ENCODE peak calls at places on chromosomes 1 and 21, in seven cellular contexts. One of them, this sample, is unnamed.

GRCh38 chr1:66685670-66686069 is 66.6 kb upstream of the DYNLT5 start:
- DNase-seq in colonic mucosa: no peak
- DNase-seq in neural crest cell: no peak
- DNase-seq in cardiac fibroblast: peak; percentile 45
- DNase-seq in cardiac muscle cell: no peak
- DNase-seq in RWPE1: no peak
- DNase-seq in activated T-cell treated with anti-CD3 and anti-CD28 coated beads, Interleukin-2, amount 50 U/mL, for 72 hours: no peak
- DNase-seq in this sample: no peak

GRCh38 chr21:33541105-33541711 is 709 bp downstream of the GART start:
- DNase-seq in cardiac fibroblast: peak; percentile 37
- DNase-seq in RWPE1: no peak
- DNase-seq in cardiac muscle cell: no peak
- DNase-seq in colonic mucosa: peak; percentile 31
- DNase-seq in activated T-cell treated with anti-CD3 and anti-CD28 coated beads, Interleukin-2, amount 50 U/mL, for 72 hours: no peak
- DNase-seq in neural crest cell: no peak
- DNase-seq in this sample: no peak

GRCh38 chr1:170448661-170449158 is 83.3 kb upstream of the GORAB start:
- DNase-seq in colonic mucosa: no peak
- DNase-seq in cardiac muscle cell: no peak
- DNase-seq in RWPE1: no peak
- DNase-seq in cardiac fibroblast: no peak
- DNase-seq in activated T-cell treated with anti-CD3 and anti-CD28 coated beads, Interleukin-2, amount 50 U/mL, for 72 hours: no peak
- DNase-seq in neural crest cell: no peak
- DNase-seq in this sample: no peak

GRCh38 chr1:108814343-108815125 is 42.4 kb downstream of the AKNAD1 start:
- DNase-seq in cardiac muscle cell: no peak
- DNase-seq in RWPE1: no peak
- DNase-seq in neural crest cell: no peak
- DNase-seq in cardiac fibroblast: peak; percentile 29
- DNase-seq in activated T-cell treated with anti-CD3 and anti-CD28 coated beads, Interleukin-2, amount 50 U/mL, for 72 hours: no peak
- DNase-seq in colonic mucosa: peak; percentile 33
- DNase-seq in this sample: no peak

GRCh38 chr21:38170283-38170682 is 86.5 kb upstream of the KCNJ15 start:
- DNase-seq in colonic mucosa: no peak
- DNase-seq in neural crest cell: no peak
- DNase-seq in cardiac muscle cell: no peak
- DNase-seq in activated T-cell treated with anti-CD3 and anti-CD28 coated beads, Interleukin-2, amount 50 U/mL, for 72 hours: peak; percentile 7
- DNase-seq in cardiac fibroblast: peak; percentile 59
- DNase-seq in RWPE1: peak; percentile 27
- DNase-seq in this sample: peak; percentile 47

GRCh38 chr1:204435246-204435885 is 23.7 kb upstream of the PPP1R15B start:
- DNase-seq in RWPE1: no peak
- DNase-seq in activated T-cell treated with anti-CD3 and anti-CD28 coated beads, Interleukin-2, amount 50 U/mL, for 72 hours: no peak
- DNase-seq in colonic mucosa: no peak
- DNase-seq in cardiac muscle cell: no peak
- DNase-seq in cardiac fibroblast: peak; percentile 79
- DNase-seq in neural crest cell: no peak
- DNase-seq in this sample: no peak

GRCh38 chr1:240084337-240084736 is 7.3 kb upstream of the FMN2 start:
- DNase-seq in colonic mucosa: no peak
- DNase-seq in RWPE1: no peak
- DNase-seq in cardiac muscle cell: no peak
- DNase-seq in cardiac fibroblast: no peak
- DNase-seq in neural crest cell: no peak
- DNase-seq in activated T-cell treated with anti-CD3 and anti-CD28 coated beads, Interleukin-2, amount 50 U/mL, for 72 hours: no peak
- DNase-seq in this sample: no peak

GRCh38 chr1:153919879-153920852 is 2.6 kb downstream of the GATAD2B start:
- DNase-seq in colonic mucosa: no peak
- DNase-seq in activated T-cell treated with anti-CD3 and anti-CD28 coated beads, Interleukin-2, amount 50 U/mL, for 72 hours: no peak
- DNase-seq in cardiac fibroblast: peak; percentile 41
- DNase-seq in neural crest cell: no peak
- DNase-seq in RWPE1: peak; percentile 5
- DNase-seq in cardiac muscle cell: peak; percentile 71
- DNase-seq in this sample: no peak

GRCh38 chr1:234987415-234988159 is 141.1 kb downstream of the TOMM20 start:
- DNase-seq in cardiac muscle cell: peak; percentile 50
- DNase-seq in cardiac fibroblast: peak; percentile 88
- DNase-seq in activated T-cell treated with anti-CD3 and anti-CD28 coated beads, Interleukin-2, amount 50 U/mL, for 72 hours: no peak
- DNase-seq in RWPE1: peak; percentile 29
- DNase-seq in neural crest cell: no peak
- DNase-seq in colonic mucosa: peak; percentile 57
- DNase-seq in this sample: no peak

GRCh38 chr1:13617773-13618172 is 34.1 kb downstream of the PDPN start:
- DNase-seq in cardiac fibroblast: no peak
- DNase-seq in RWPE1: no peak
- DNase-seq in activated T-cell treated with anti-CD3 and anti-CD28 coated beads, Interleukin-2, amount 50 U/mL, for 72 hours: no peak
- DNase-seq in colonic mucosa: no peak
- DNase-seq in neural crest cell: no peak
- DNase-seq in cardiac muscle cell: no peak
- DNase-seq in this sample: no peak

GRCh38 chr1:58968360-58968952 is 184.6 kb upstream of the JUN start:
- DNase-seq in cardiac muscle cell: peak; percentile 21
- DNase-seq in neural crest cell: no peak
- DNase-seq in activated T-cell treated with anti-CD3 and anti-CD28 coated beads, Interleukin-2, amount 50 U/mL, for 72 hours: peak; percentile 16
- DNase-seq in colonic mucosa: peak; percentile 53
- DNase-seq in cardiac fibroblast: peak; percentile 66
- DNase-seq in RWPE1: no peak
- DNase-seq in this sample: peak; percentile 5

GRCh38 chr1:180231506-180232420 is 1.7 kb downstream of the LHX4 start:
- DNase-seq in colonic mucosa: peak; percentile 37
- DNase-seq in cardiac fibroblast: peak; percentile 62
- DNase-seq in RWPE1: no peak
- DNase-seq in cardiac muscle cell: peak; percentile 47
- DNase-seq in neural crest cell: no peak
- DNase-seq in activated T-cell treated with anti-CD3 and anti-CD28 coated beads, Interleukin-2, amount 50 U/mL, for 72 hours: peak; percentile 48
- DNase-seq in this sample: no peak

GRCh38 chr1:174815036-174815435 is 184.7 kb upstream of the CACYBP start:
- DNase-seq in RWPE1: peak; percentile 91
- DNase-seq in cardiac fibroblast: peak; percentile 68
- DNase-seq in cardiac muscle cell: no peak
- DNase-seq in activated T-cell treated with anti-CD3 and anti-CD28 coated beads, Interleukin-2, amount 50 U/mL, for 72 hours: peak; percentile 45
- DNase-seq in colonic mucosa: no peak
- DNase-seq in neural crest cell: no peak
- DNase-seq in this sample: no peak

GRCh38 chr1:14345925-14346550 is 252.4 kb upstream of the KAZN start:
- DNase-seq in cardiac fibroblast: peak; percentile 2
- DNase-seq in RWPE1: no peak
- DNase-seq in cardiac muscle cell: no peak
- DNase-seq in activated T-cell treated with anti-CD3 and anti-CD28 coated beads, Interleukin-2, amount 50 U/mL, for 72 hours: no peak
- DNase-seq in colonic mucosa: no peak
- DNase-seq in neural crest cell: no peak
- DNase-seq in this sample: no peak

GRCh38 chr1:184649500-184649899 is 105.2 kb downstream of the EDEM3 start:
- DNase-seq in RWPE1: no peak
- DNase-seq in neural crest cell: no peak
- DNase-seq in cardiac fibroblast: peak; percentile 46
- DNase-seq in colonic mucosa: no peak
- DNase-seq in cardiac muscle cell: no peak
- DNase-seq in activated T-cell treated with anti-CD3 and anti-CD28 coated beads, Interleukin-2, amount 50 U/mL, for 72 hours: no peak
- DNase-seq in this sample: no peak

GRCh38 chr21:25898671-25899070 is 163.9 kb downstream of the GABPA start:
- DNase-seq in cardiac muscle cell: no peak
- DNase-seq in neural crest cell: no peak
- DNase-seq in colonic mucosa: no peak
- DNase-seq in activated T-cell treated with anti-CD3 and anti-CD28 coated beads, Interleukin-2, amount 50 U/mL, for 72 hours: no peak
- DNase-seq in cardiac fibroblast: peak; percentile 49
- DNase-seq in RWPE1: no peak
- DNase-seq in this sample: no peak

GRCh38 chr1:64745986-64746940 is 1.4 kb downstream of the RAVER2 start:
- DNase-seq in cardiac fibroblast: no peak
- DNase-seq in colonic mucosa: peak; percentile 46
- DNase-seq in neural crest cell: no peak
- DNase-seq in activated T-cell treated with anti-CD3 and anti-CD28 coated beads, Interleukin-2, amount 50 U/mL, for 72 hours: no peak
- DNase-seq in cardiac muscle cell: no peak
- DNase-seq in RWPE1: no peak
- DNase-seq in this sample: no peak

GRCh38 chr1:44609768-44610526 is 64.3 kb downstream of the TMEM53 start:
- DNase-seq in activated T-cell treated with anti-CD3 and anti-CD28 coated beads, Interleukin-2, amount 50 U/mL, for 72 hours: no peak
- DNase-seq in cardiac fibroblast: no peak
- DNase-seq in neural crest cell: no peak
- DNase-seq in cardiac muscle cell: no peak
- DNase-seq in RWPE1: no peak
- DNase-seq in colonic mucosa: no peak
- DNase-seq in this sample: no peak

GRCh38 chr1:53369761-53370160 is 41.9 kb upstream of the LRP8 start:
- DNase-seq in cardiac muscle cell: no peak
- DNase-seq in colonic mucosa: no peak
- DNase-seq in RWPE1: no peak
- DNase-seq in neural crest cell: no peak
- DNase-seq in cardiac fibroblast: no peak
- DNase-seq in activated T-cell treated with anti-CD3 and anti-CD28 coated beads, Interleukin-2, amount 50 U/mL, for 72 hours: no peak
- DNase-seq in this sample: no peak

GRCh38 chr1:84853743-84854721 is 39.0 kb downstream of the LPAR3 start:
- DNase-seq in RWPE1: peak; percentile 88
- DNase-seq in neural crest cell: no peak
- DNase-seq in activated T-cell treated with anti-CD3 and anti-CD28 coated beads, Interleukin-2, amount 50 U/mL, for 72 hours: peak; percentile 53
- DNase-seq in cardiac muscle cell: no peak
- DNase-seq in colonic mucosa: peak; percentile 36
- DNase-seq in cardiac fibroblast: peak; percentile 96
- DNase-seq in this sample: no peak

GRCh38 chr1:81304187-81304586 is 496.5 kb upstream of the ADGRL2 start:
- DNase-seq in cardiac muscle cell: no peak
- DNase-seq in cardiac fibroblast: peak; percentile 68
- DNase-seq in RWPE1: peak; percentile 70
- DNase-seq in activated T-cell treated with anti-CD3 and anti-CD28 coated beads, Interleukin-2, amount 50 U/mL, for 72 hours: no peak
- DNase-seq in neural crest cell: no peak
- DNase-seq in colonic mucosa: no peak
- DNase-seq in this sample: no peak

GRCh38 chr1:111618953-111619634 is 495 bp upstream of the RAP1A start:
- DNase-seq in colonic mucosa: no peak
- DNase-seq in neural crest cell: peak; percentile 2
- DNase-seq in cardiac muscle cell: no peak
- DNase-seq in cardiac fibroblast: no peak
- DNase-seq in activated T-cell treated with anti-CD3 and anti-CD28 coated beads, Interleukin-2, amount 50 U/mL, for 72 hours: no peak
- DNase-seq in RWPE1: no peak
- DNase-seq in this sample: no peak

GRCh38 chr1:206654826-206655225 is 19.5 kb downstream of the DYRK3 start:
- DNase-seq in RWPE1: no peak
- DNase-seq in activated T-cell treated with anti-CD3 and anti-CD28 coated beads, Interleukin-2, amount 50 U/mL, for 72 hours: no peak
- DNase-seq in neural crest cell: no peak
- DNase-seq in colonic mucosa: no peak
- DNase-seq in cardiac fibroblast: peak; percentile 33
- DNase-seq in cardiac muscle cell: no peak
- DNase-seq in this sample: no peak

GRCh38 chr1:65141394-65141793 is 6.6 kb upstream of the AK4 start:
- DNase-seq in neural crest cell: no peak
- DNase-seq in colonic mucosa: peak; percentile 55
- DNase-seq in activated T-cell treated with anti-CD3 and anti-CD28 coated beads, Interleukin-2, amount 50 U/mL, for 72 hours: no peak
- DNase-seq in cardiac muscle cell: no peak
- DNase-seq in RWPE1: peak; percentile 50
- DNase-seq in cardiac fibroblast: peak; percentile 68
- DNase-seq in this sample: no peak

GRCh38 chr1:44090409-44091252 is 28.0 kb upstream of the KLF17 start:
- DNase-seq in neural crest cell: no peak
- DNase-seq in colonic mucosa: no peak
- DNase-seq in cardiac fibroblast: no peak
- DNase-seq in activated T-cell treated with anti-CD3 and anti-CD28 coated beads, Interleukin-2, amount 50 U/mL, for 72 hours: no peak
- DNase-seq in RWPE1: no peak
- DNase-seq in cardiac muscle cell: no peak
- DNase-seq in this sample: no peak

GRCh38 chr1:26468911-26469310 is 3.3 kb upstream of the HMGN2 start:
- DNase-seq in colonic mucosa: peak; percentile 74
- DNase-seq in neural crest cell: no peak
- DNase-seq in RWPE1: no peak
- DNase-seq in cardiac fibroblast: no peak
- DNase-seq in activated T-cell treated with anti-CD3 and anti-CD28 coated beads, Interleukin-2, amount 50 U/mL, for 72 hours: no peak
- DNase-seq in cardiac muscle cell: no peak
- DNase-seq in this sample: peak; percentile 76

GRCh38 chr1:169945171-169945570 is 51.5 kb upstream of the SCYL3 start:
- DNase-seq in neural crest cell: no peak
- DNase-seq in RWPE1: no peak
- DNase-seq in cardiac fibroblast: no peak
- DNase-seq in colonic mucosa: no peak
- DNase-seq in activated T-cell treated with anti-CD3 and anti-CD28 coated beads, Interleukin-2, amount 50 U/mL, for 72 hours: no peak
- DNase-seq in cardiac muscle cell: no peak
- DNase-seq in this sample: no peak

GRCh38 chr1:184576822-184577790 is 177.6 kb downstream of the EDEM3 start:
- DNase-seq in RWPE1: no peak
- DNase-seq in neural crest cell: no peak
- DNase-seq in cardiac fibroblast: no peak
- DNase-seq in colonic mucosa: no peak
- DNase-seq in cardiac muscle cell: no peak
- DNase-seq in activated T-cell treated with anti-CD3 and anti-CD28 coated beads, Interleukin-2, amount 50 U/mL, for 72 hours: no peak
- DNase-seq in this sample: no peak

GRCh38 chr1:207996632-207997031 is 85.7 kb upstream of the CD34 start:
- DNase-seq in RWPE1: no peak
- DNase-seq in colonic mucosa: no peak
- DNase-seq in cardiac fibroblast: no peak
- DNase-seq in neural crest cell: no peak
- DNase-seq in cardiac muscle cell: no peak
- DNase-seq in activated T-cell treated with anti-CD3 and anti-CD28 coated beads, Interleukin-2, amount 50 U/mL, for 72 hours: no peak
- DNase-seq in this sample: no peak

GRCh38 chr1:181607524-181607923 is 124.2 kb downstream of the CACNA1E start:
- DNase-seq in activated T-cell treated with anti-CD3 and anti-CD28 coated beads, Interleukin-2, amount 50 U/mL, for 72 hours: no peak
- DNase-seq in cardiac fibroblast: no peak
- DNase-seq in RWPE1: no peak
- DNase-seq in cardiac muscle cell: no peak
- DNase-seq in colonic mucosa: no peak
- DNase-seq in neural crest cell: no peak
- DNase-seq in this sample: no peak

GRCh38 chr1:216221260-216221700 is 202.0 kb downstream of the USH2A start:
- DNase-seq in cardiac fibroblast: peak; percentile 78
- DNase-seq in activated T-cell treated with anti-CD3 and anti-CD28 coated beads, Interleukin-2, amount 50 U/mL, for 72 hours: peak; percentile 1
- DNase-seq in cardiac muscle cell: peak; percentile 82
- DNase-seq in colonic mucosa: peak; percentile 57
- DNase-seq in neural crest cell: peak; percentile 51
- DNase-seq in RWPE1: peak; percentile 34
- DNase-seq in this sample: peak; percentile 81

GRCh38 chr1:172476218-172476811 is 32.4 kb upstream of the PIGC start:
- DNase-seq in activated T-cell treated with anti-CD3 and anti-CD28 coated beads, Interleukin-2, amount 50 U/mL, for 72 hours: no peak
- DNase-seq in cardiac muscle cell: peak; percentile 62
- DNase-seq in cardiac fibroblast: no peak
- DNase-seq in neural crest cell: no peak
- DNase-seq in RWPE1: peak; percentile 78
- DNase-seq in colonic mucosa: no peak
- DNase-seq in this sample: no peak

GRCh38 chr21:39685991-39686390 is 59.0 kb upstream of the IGSF5 start:
- DNase-seq in colonic mucosa: no peak
- DNase-seq in activated T-cell treated with anti-CD3 and anti-CD28 coated beads, Interleukin-2, amount 50 U/mL, for 72 hours: no peak
- DNase-seq in cardiac muscle cell: no peak
- DNase-seq in cardiac fibroblast: no peak
- DNase-seq in RWPE1: no peak
- DNase-seq in neural crest cell: no peak
- DNase-seq in this sample: no peak

GRCh38 chr21:44485254-44485793 is 30.0 kb downstream of the LRRC3 start:
- DNase-seq in cardiac muscle cell: peak; percentile 74
- DNase-seq in neural crest cell: peak; percentile 65
- DNase-seq in RWPE1: no peak
- DNase-seq in activated T-cell treated with anti-CD3 and anti-CD28 coated beads, Interleukin-2, amount 50 U/mL, for 72 hours: peak; percentile 69
- DNase-seq in colonic mucosa: peak; percentile 33
- DNase-seq in cardiac fibroblast: peak; percentile 51
- DNase-seq in this sample: peak; percentile 80

GRCh38 chr21:32426592-32427051 is 14.1 kb downstream of the EVA1C start:
- DNase-seq in activated T-cell treated with anti-CD3 and anti-CD28 coated beads, Interleukin-2, amount 50 U/mL, for 72 hours: no peak
- DNase-seq in neural crest cell: no peak
- DNase-seq in RWPE1: peak; percentile 41
- DNase-seq in cardiac muscle cell: no peak
- DNase-seq in cardiac fibroblast: peak; percentile 78
- DNase-seq in colonic mucosa: no peak
- DNase-seq in this sample: no peak

GRCh38 chr1:3463013-3463385 is 8.5 kb downstream of the ARHGEF16 start:
- DNase-seq in colonic mucosa: no peak
- DNase-seq in neural crest cell: no peak
- DNase-seq in cardiac muscle cell: no peak
- DNase-seq in cardiac fibroblast: no peak
- DNase-seq in RWPE1: no peak
- DNase-seq in activated T-cell treated with anti-CD3 and anti-CD28 coated beads, Interleukin-2, amount 50 U/mL, for 72 hours: no peak
- DNase-seq in this sample: no peak

GRCh38 chr1:96521994-96522760 is 199.4 kb upstream of the PTBP2 start:
- DNase-seq in colonic mucosa: no peak
- DNase-seq in neural crest cell: no peak
- DNase-seq in RWPE1: peak; percentile 20
- DNase-seq in cardiac muscle cell: no peak
- DNase-seq in cardiac fibroblast: peak; percentile 87
- DNase-seq in activated T-cell treated with anti-CD3 and anti-CD28 coated beads, Interleukin-2, amount 50 U/mL, for 72 hours: no peak
- DNase-seq in this sample: no peak

GRCh38 chr1:6603424-6603850 is 768 bp upstream of the KLHL21 start:
- DNase-seq in cardiac muscle cell: peak; percentile 65
- DNase-seq in activated T-cell treated with anti-CD3 and anti-CD28 coated beads, Interleukin-2, amount 50 U/mL, for 72 hours: peak; percentile 63
- DNase-seq in cardiac fibroblast: peak; percentile 83
- DNase-seq in neural crest cell: peak; percentile 56
- DNase-seq in RWPE1: no peak
- DNase-seq in colonic mucosa: peak; percentile 59
- DNase-seq in this sample: no peak

This sample was measured in NCI-H1092.